ENCODE peak calls at places on chromosome 13, in ten cellular contexts. P is choroid plexus epithelial cell; D is fibroblast of lung; F is thoracic aorta; M is colonic mucosa; C is ELR; H is stimulated activated CD4-positive, alpha-beta T cell treated with anti-CD3 and anti-CD28 coated beads, Interleukin-4, amount 100 ng/mL, for 48 hours; O is HCEC 1CT; J is activated effector memory CD4-positive, alpha-beta T cell treated with anti-CD3 and anti-CD28 coated beads, Interleukin-2, amount 50 U/mL, for 16 hours; W is RWPE1. L is an unnamed sample.

GRCh38 chr13:36526897-36527296 is 94.6 kb downstream of the CCNA1 start:
- DNase-seq in C (no peak), F (no peak), J (no peak), M (no peak), H (no peak), D (no peak), W (no peak), P (no peak), O (no peak), L (no peak)

GRCh38 chr13:51797664-51798488 is 6.1 kb downstream of the DHRS12 start:
- DNase-seq in D (peak), M (peak), F (no peak), W (peak), H (no peak), C (peak), O (peak), J (peak), P (peak), L (peak)

GRCh38 chr13:99467764-99468163 is 33.5 kb upstream of the TM9SF2 start:
- DNase-seq in H (no peak), F (no peak), P (peak), O (peak), W (peak), J (no peak), M (no peak), D (peak), C (peak), L (peak)

GRCh38 chr13:48028066-48028465 is 9.5 kb upstream of the NUDT15 start:
- DNase-seq in H (no peak), M (no peak), F (no peak), J (no peak), C (no peak), P (no peak), W (peak), D (no peak), O (no peak), L (no peak)

GRCh38 chr13:101649490-101650126 is 197.1 kb downstream of the ITGBL1 start:
- DNase-seq in W (peak), H (no peak), J (no peak), M (no peak), P (peak), F (no peak), C (peak), O (peak), D (peak), L (peak)

GRCh38 chr13:32587014-32587773 is 942 bp downstream of the PDS5B start:
- DNase-seq in F (peak), J (peak), O (peak), W (no peak), C (peak), M (peak), D (peak), H (peak), P (peak), L (peak)

GRCh38 chr13:32988588-32989256 is 27.5 kb upstream of the KL start:
- DNase-seq in D (no peak), C (peak), O (no peak), M (no peak), H (no peak), P (no peak), F (no peak), W (no peak), J (no peak), L (no peak)

GRCh38 chr13:95137096-95137495 is 164.2 kb downstream of the ABCC4 start:
- DNase-seq in M (no peak), D (peak), F (no peak), W (no peak), J (no peak), C (peak), H (no peak), P (peak), O (peak), L (peak)

GRCh38 chr13:106500450-106500849 is 35.0 kb downstream of the EFNB2 start:
- DNase-seq in W (no peak), P (peak), M (no peak), H (no peak), O (no peak), F (no peak), J (no peak), C (no peak), D (peak), L (peak)

GRCh38 chr13:63651394-63651793 is 2235.7 kb upstream of the PCDH20 start:
- DNase-seq in D (no peak), P (no peak), O (no peak), W (no peak), J (no peak), F (no peak), H (no peak), C (no peak), M (no peak), L (no peak)

GRCh38 chr13:102286326-102286725 is 115.5 kb downstream of the FGF14 start:
- DNase-seq in H (no peak), F (no peak), C (peak), M (no peak), P (peak), W (peak), D (peak), J (no peak), O (peak), L (peak)

GRCh38 chr13:61727714-61728275 is 312.1 kb upstream of the PCDH20 start:
- DNase-seq in D (peak), C (peak), H (no peak), J (no peak), M (no peak), F (no peak), P (peak), O (no peak), W (peak), L (peak)

GRCh38 chr13:71089105-71089504 is 777.9 kb downstream of the DACH1 start:
- DNase-seq in P (no peak), C (no peak), W (no peak), H (no peak), M (no peak), O (no peak), J (no peak), D (no peak), F (no peak), L (no peak)

GRCh38 chr13:113121183-113121927 is 1.2 kb upstream of the F10 start:
- DNase-seq in W (no peak), F (no peak), C (no peak), P (no peak), H (no peak), J (peak), O (no peak), M (no peak), D (no peak), L (no peak)

GRCh38 chr13:60788156-60788829 is 391.3 kb downstream of the TDRD3 start:
- DNase-seq in W (no peak), H (no peak), M (no peak), O (no peak), J (no peak), F (peak), P (no peak), C (no peak), D (peak), L (peak)

GRCh38 chr13:50518791-50519201 is 324.7 kb downstream of the DLEU7 start:
- DNase-seq in W (no peak), P (no peak), J (no peak), D (peak), O (no peak), M (peak), C (no peak), H (no peak), F (no peak), L (peak)

GRCh38 chr13:27264648-27265047 is 6.0 kb upstream of the RASL11A start:
- DNase-seq in J (no peak), D (no peak), H (no peak), M (no peak), P (no peak), C (no peak), F (no peak), W (no peak), O (no peak), L (no peak)